ENCODE peak calls at places on chromosomes 7 and 10, in seven cellular contexts. V, D, G, T, M, O and L are unnamed samples.

GRCh38 chr7:138515001-138515528 is 55.0 kb downstream of the TRIM24 start:
- DNase-seq in V (no peak), D (no peak), G (peak; percentile 25), T (no peak), M (no peak), O (no peak), L (no peak)

GRCh38 chr7:4683043-4683883 is 1.2 kb downstream of the FOXK1 start:
- DNase-seq in V (no peak), D (no peak), G (no peak), T (no peak), M (no peak), O (peak; percentile 29), L (peak; percentile 24)

GRCh38 chr10:24215603-24216002 is 6.7 kb downstream of the KIAA1217 start:
- DNase-seq in V (no peak), D (no peak), G (no peak), T (no peak), M (no peak), O (no peak), L (no peak)

GRCh38 chr10:3969876-3970666 is 185.1 kb upstream of the KLF6 start:
- DNase-seq in V (peak; percentile 52), D (no peak), G (no peak), T (no peak), M (no peak), O (peak; percentile 75), L (no peak)

GRCh38 chr10:75035975-75036708 is 75.3 kb upstream of the SAMD8 start:
- DNase-seq in V (peak; percentile 74), D (no peak), G (peak; percentile 73), T (no peak), M (no peak), O (peak; percentile 66), L (peak; percentile 44)

GRCh38 chr7:55342216-55342871 is 22.8 kb upstream of the LANCL2 start:
- DNase-seq in V (no peak), D (no peak), G (no peak), T (no peak), M (no peak), O (no peak), L (no peak)

GRCh38 chr7:50869108-50869716 is 86.5 kb upstream of the GRB10 start:
- DNase-seq in V (peak; percentile 87), D (peak; percentile 59), G (no peak), T (no peak), M (peak; percentile 27), O (peak; percentile 89), L (no peak)

GRCh38 chr7:66571568-66571967 is 57.1 kb upstream of the KCTD7 start:
- DNase-seq in V (no peak), D (no peak), G (no peak), T (no peak), M (no peak), O (no peak), L (no peak)

GRCh38 chr7:55066938-55067337 is 48.1 kb downstream of the EGFR start:
- DNase-seq in V (no peak), D (no peak), G (no peak), T (no peak), M (no peak), O (no peak), L (no peak)

GRCh38 chr7:106824458-106824857 is 40.6 kb upstream of the PIK3CG start:
- DNase-seq in V (peak; percentile 75), D (no peak), G (no peak), T (no peak), M (no peak), O (peak; percentile 56), L (no peak)

GRCh38 chr10:77710759-77711682 is 73.4 kb upstream of the KCNMA1 start:
- DNase-seq in V (peak; percentile 97), D (no peak), G (peak; percentile 84), T (peak; percentile 96), M (peak; percentile 69), O (peak; percentile 43), L (peak; percentile 93)

GRCh38 chr7:157542669-157543021 is 205.8 kb downstream of the DNAJB6 start:
- DNase-seq in V (no peak), D (no peak), G (no peak), T (no peak), M (no peak), O (no peak), L (peak; percentile 8)

DNA sequence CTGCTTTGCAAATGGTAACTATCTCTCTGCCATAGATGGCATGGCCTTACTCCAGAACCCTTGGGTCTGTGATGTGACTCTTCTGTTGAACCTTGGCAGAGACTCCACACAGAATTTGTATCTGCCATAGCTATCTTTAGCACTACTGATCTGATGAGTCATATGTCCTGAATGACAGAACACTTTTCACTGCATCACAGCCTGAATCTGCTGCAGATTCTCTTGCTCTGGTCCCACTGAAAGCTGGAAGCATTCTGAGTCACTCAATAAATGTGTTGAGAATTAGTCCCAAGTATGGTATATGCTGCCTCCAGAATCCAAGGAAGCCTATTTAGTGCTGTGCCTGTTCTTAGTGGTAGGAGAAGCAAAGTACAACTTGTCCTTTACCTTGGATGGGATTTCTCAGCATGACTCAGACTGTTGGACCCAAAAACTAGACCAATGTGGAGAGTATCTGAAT is 39.5 kb upstream of the ANKRD1 start:
- DNase-seq in V (peak; percentile 76), D (peak; percentile 77), G (peak; percentile 52), T (no peak), M (no peak), O (peak; percentile 72), L (no peak)
- TF ChIP-seq CTCF in V (no peak), D (peak; percentile 16), G (no peak), T (no peak), M (peak; percentile 16), O (no peak), L (no peak)

DNA sequence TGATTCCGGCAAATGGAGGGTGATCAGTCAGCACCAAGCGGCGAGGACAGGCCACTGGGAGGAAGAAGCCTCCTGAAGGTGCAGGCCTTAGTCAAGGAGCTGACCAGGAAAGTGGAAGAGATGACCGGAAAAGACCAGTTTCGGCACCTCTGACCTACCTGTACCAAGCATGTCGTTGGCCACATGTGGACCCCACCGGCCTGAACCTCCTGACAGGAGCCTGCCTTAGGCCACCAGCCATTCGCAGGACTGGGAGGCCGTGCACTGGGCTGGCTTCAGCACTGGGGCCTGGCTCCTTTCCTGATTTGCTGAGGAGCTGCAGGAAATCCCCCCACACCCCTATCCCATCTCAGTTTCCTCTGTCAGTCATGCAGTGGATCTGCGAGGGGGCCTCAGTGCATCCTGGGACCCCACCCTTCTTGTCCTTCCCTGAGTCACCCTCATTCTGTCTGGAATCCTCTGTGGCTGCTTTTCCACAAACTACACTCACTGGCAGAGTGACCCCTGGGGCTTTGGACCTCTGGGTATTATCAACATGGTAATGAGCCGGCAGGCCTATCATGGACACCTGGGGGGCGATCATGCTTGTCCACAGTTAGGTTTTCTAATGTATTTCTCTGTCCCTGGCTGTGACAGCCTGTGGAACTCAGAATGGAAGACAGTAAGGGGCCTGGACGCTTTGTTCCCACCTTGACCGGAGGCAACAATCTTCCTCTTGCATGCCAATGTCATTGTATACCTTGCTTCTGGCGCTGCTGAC is 33.0 kb downstream of the RAMP3 start:
- DNase-seq in V (no peak), D (no peak), G (no peak), T (no peak), M (no peak), O (no peak), L (no peak)
- TF ChIP-seq CTCF in V (no peak), D (no peak), G (no peak), T (no peak), M (no peak), O (no peak), L (no peak)

DNA sequence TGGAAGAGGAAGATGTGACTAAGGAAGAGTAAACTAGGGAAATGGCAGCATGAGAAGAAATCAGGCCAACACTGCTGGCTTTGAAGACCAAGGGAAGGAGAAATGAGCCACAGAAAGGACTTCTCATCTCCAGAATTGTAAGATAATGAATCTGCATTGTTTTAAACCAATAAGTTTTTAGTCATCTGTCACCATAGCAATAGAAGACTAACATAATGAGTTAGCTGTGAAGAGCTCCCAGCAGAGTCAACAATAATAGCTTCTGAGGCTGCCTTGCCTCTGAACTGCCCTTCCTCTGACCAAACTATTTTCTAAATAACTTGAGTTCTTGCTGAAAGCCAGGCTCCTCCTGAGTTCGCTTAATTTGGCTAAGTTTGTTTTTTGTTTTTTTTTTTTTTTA is 103.6 kb downstream of the CACNA2D1 start:
- DNase-seq in V (no peak), D (no peak), G (no peak), T (no peak), M (no peak), O (no peak), L (no peak)
- TF ChIP-seq CTCF in V (no peak), D (no peak), G (no peak), T (no peak), M (no peak), O (no peak), L (no peak)

DNA sequence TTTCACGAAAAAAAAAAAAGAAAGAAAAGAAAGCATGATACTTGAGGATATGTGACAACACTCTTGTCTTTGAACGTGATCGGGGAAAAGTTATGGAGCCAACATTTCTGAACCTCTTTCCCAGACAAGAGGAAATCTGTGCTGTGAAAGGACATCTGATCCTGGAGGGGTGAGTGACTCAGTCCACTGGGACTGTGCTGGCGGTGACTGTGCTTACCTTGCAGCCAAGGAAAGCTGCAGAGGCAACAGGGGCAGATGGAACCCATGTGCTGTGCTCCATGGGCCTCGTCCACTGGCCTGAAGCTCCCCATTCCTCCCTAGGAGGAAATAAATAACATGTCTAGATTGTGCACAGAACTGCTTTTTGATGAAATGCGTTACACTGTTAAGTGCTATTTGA is 116.5 kb upstream of the RAB11FIP2 start:
- DNase-seq in V (peak; percentile 33), D (no peak), G (no peak), T (no peak), M (no peak), O (peak; percentile 7), L (peak; percentile 28)
- TF ChIP-seq CTCF in V (no peak), D (no peak), G (no peak), T (no peak), M (no peak), O (no peak), L (no peak)

DNA sequence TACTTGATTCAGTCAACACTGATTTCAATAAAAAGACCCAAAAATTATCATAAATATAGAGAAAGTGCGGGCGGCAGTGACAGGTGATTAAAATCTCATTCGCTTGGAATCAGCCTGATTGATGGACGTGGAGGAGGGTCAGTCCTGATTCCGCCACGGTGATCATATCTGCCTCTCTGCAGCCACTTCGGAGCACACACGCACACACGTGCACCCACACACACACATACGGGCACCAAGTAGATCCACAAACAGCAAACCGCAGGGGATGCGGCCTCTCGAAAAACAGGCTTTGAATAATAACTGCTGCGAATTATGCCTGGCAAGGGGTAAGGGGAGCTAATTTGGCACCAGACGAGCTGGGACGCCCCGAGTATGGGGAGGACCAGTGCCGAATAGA is 31.1 kb downstream of the EBF3 start:
- DNase-seq in V (no peak), D (no peak), G (no peak), T (no peak), M (no peak), O (no peak), L (peak; percentile 11)
- TF ChIP-seq CTCF in V (no peak), D (no peak), G (no peak), T (no peak), M (no peak), O (no peak), L (no peak)